ENCODE peak calls at places on chromosomes 2 and 18, in seven cellular contexts. W is OCI-LY7, N is aorta, B is osteoblast, R is cardiac fibroblast, T is endodermal cell, K is HFF-Myc. D is an unnamed sample.

GRCh38 chr2:211690736-211691135 is 847.9 kb downstream of the ERBB4 start:
- DNase-seq in W (no peak), N (no peak), B (no peak), R (no peak), T (no peak), K (no peak), D (no peak)

GRCh38 chr2:221203138-221203537 is 369.0 kb downstream of the EPHA4 start:
- DNase-seq in W (peak; percentile 94), N (no peak), B (no peak), R (no peak), T (no peak), K (no peak), D (no peak)

GRCh38 chr2:22355816-22356433 is 1029.1 kb upstream of the KLHL29 start:
- DNase-seq in W (peak; percentile 38), N (peak; percentile 52), B (no peak), R (peak; percentile 6), T (peak; percentile 96), K (no peak), D (peak; percentile 21)

GRCh38 chr18:55244520-55244919 is 285.3 kb upstream of the CCDC68 start:
- DNase-seq in W (no peak), N (no peak), B (no peak), R (peak; percentile 52), T (no peak), K (no peak), D (no peak)

GRCh38 chr2:144351687-144352086 is 168.2 kb downstream of the ZEB2 start:
- DNase-seq in W (no peak), N (no peak), B (no peak), R (no peak), T (no peak), K (no peak), D (no peak)

GRCh38 chr2:61707984-61708852 is 145.6 kb downstream of the FAM161A start:
- DNase-seq in W (no peak), N (no peak), B (no peak), R (no peak), T (no peak), K (peak; percentile 10), D (no peak)

GRCh38 chr2:110114007-110114591 is 1.5 kb downstream of the MALL start:
- DNase-seq in W (no peak), N (no peak), B (no peak), R (no peak), T (peak; percentile 63), K (no peak), D (peak; percentile 46)

GRCh38 chr2:44242929-44243328 is 32.4 kb upstream of the SLC3A1 start:
- DNase-seq in W (no peak), N (no peak), B (no peak), R (peak; percentile 59), T (no peak), K (no peak), D (no peak)

GRCh38 chr2:172249986-172250385 is 147.3 kb upstream of the DLX2 start:
- DNase-seq in W (no peak), N (no peak), B (peak; percentile 94), R (peak; percentile 50), T (no peak), K (no peak), D (no peak)

GRCh38 chr18:78082776-78083175 is 833.1 kb downstream of the GALR1 start:
- DNase-seq in W (no peak), N (no peak), B (no peak), R (no peak), T (peak; percentile 45), K (no peak), D (no peak)

GRCh38 chr2:74474899-74475298 is 2.4 kb upstream of the MRPL53 start:
- DNase-seq in W (no peak), N (peak; percentile 33), B (peak; percentile 65), R (peak; percentile 11), T (peak; percentile 83), K (no peak), D (no peak)

GRCh38 chr18:31666055-31666454 is 18.3 kb downstream of the B4GALT6 start:
- DNase-seq in W (no peak), N (no peak), B (no peak), R (no peak), T (no peak), K (no peak), D (no peak)

DNA sequence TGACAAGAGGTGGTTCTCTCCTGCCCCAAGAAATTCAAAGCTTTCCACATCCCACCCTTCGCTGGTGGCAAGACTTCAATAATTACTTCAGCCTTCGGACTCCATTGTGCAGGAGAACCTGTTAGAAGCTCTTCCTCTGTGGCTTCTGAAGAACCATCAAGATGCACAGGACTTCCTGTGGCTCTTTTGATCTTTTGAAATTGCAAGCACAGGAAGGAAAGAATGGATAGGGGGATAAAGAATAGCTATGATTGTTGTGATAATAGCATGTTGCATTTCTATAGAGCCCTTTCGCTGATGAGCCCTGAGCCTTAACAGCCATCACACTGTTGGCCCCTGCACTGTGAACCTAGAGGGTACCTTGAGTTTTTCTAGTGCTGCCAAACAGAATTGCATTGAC is 7.4 kb downstream of the EPAS1 start:
- DNase-seq in W (no peak), N (no peak), B (no peak), R (no peak), T (peak; percentile 12), K (no peak), D (peak; percentile 84)
- H3K4me3 ChIP-seq in W (no peak overlapping the region), N (no peak overlapping the region), B (no peak overlapping the region), R (no peak overlapping the region), T (no peak overlapping the region), K (no peak overlapping the region), D (peak overlapping the region; percentile 11)

GRCh38 chr2:100104718-100105677 is 37.4 kb downstream of the AFF3 start:
- DNase-seq in W (peak; percentile 20), N (no peak), B (peak; percentile 94), R (no peak), T (peak; percentile 71), K (no peak), D (no peak)
- H3K4me3 ChIP-seq in W (peak overlapping the region; percentile 58), N (peak overlapping the region; percentile 91), B (peak overlapping the region; percentile 66), R (no peak overlapping the region), T (peak overlapping the region; percentile 77), K (peak overlapping the region; percentile 54), D (peak overlapping the region; percentile 58)

DNA sequence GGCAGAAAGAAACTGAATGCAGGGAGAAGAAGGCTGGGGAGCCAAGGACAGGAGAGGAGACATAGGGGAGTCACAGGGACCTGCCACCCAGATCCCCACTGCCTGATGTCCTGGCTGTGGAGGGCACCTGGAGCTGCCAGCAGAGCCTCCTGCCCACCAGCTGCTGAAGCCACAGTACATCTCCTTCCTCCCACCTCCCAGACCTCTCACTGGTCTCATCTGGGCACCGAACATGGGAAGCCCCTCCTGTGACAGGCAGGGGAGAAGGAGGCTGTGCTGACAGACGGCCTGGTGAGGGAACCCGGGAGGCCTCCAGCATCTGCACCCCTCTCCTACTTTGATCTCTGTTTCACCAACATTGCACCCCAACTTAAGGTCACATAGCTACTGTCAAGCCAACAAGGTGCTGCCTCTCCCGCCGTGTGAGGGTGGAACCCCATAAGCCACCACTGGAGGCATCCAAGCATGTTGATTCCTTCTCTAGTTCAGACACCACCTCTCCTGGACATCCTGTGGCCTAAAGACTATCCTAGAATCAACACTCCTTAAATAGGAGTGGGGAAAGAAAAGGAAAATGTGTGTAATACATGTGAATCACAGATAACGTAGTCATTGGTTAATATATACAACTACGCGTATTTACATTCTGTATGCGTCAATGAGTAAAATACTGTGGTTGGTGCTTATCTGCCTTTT is 3.6 kb upstream of the RNPEPL1 start:
- DNase-seq in W (peak; percentile 43), N (no peak), B (peak; percentile 39), R (peak; percentile 18), T (peak; percentile 49), K (no peak), D (no peak)
- H3K4me3 ChIP-seq in W (peak overlapping the region; percentile 72), N (no peak overlapping the region), B (no peak overlapping the region), R (no peak overlapping the region), T (no peak overlapping the region), K (no peak overlapping the region), D (peak overlapping the region; percentile 57)

GRCh38 chr18:4284528-4284927 is 170.6 kb downstream of the DLGAP1 start:
- DNase-seq in W (no peak), N (no peak), B (no peak), R (no peak), T (no peak), K (no peak), D (no peak)
- H3K4me3 ChIP-seq in W (no peak overlapping the region), N (no peak overlapping the region), B (no peak overlapping the region), R (no peak overlapping the region), T (no peak overlapping the region), K (no peak overlapping the region), D (no peak overlapping the region)